ENCODE peak calls at places on chromosomes 2 and 18, in four cellular contexts. One of them, this sample, is unnamed.

GRCh38 chr2:24978661-24979060 is 6.9 kb upstream of the DNAJC27 start:
- DNase-seq in stomach: no peak
- DNase-seq in prostate gland: no peak
- DNase-seq in esophagus muscularis mucosa: no peak
- DNase-seq in this sample: no peak

GRCh38 chr18:9101730-9102390 is 639 bp upstream of the NDUFV2 start:
- DNase-seq in prostate gland: no peak
- DNase-seq in stomach: no peak
- DNase-seq in esophagus muscularis mucosa: no peak
- DNase-seq in this sample: peak

GRCh38 chr2:121052507-121052906 is 232.5 kb downstream of the TFCP2L1 start:
- DNase-seq in stomach: no peak
- DNase-seq in esophagus muscularis mucosa: no peak
- DNase-seq in prostate gland: no peak
- DNase-seq in this sample: no peak

GRCh38 chr2:48448274-48449061 is 81.5 kb upstream of the STON1 start:
- DNase-seq in stomach: no peak
- DNase-seq in prostate gland: peak
- DNase-seq in esophagus muscularis mucosa: no peak
- DNase-seq in this sample: no peak

GRCh38 chr18:51051105-51051712 is 21.2 kb downstream of the SMAD4 start:
- DNase-seq in prostate gland: peak
- DNase-seq in esophagus muscularis mucosa: no peak
- DNase-seq in stomach: no peak
- DNase-seq in this sample: no peak

GRCh38 chr2:20050104-20050711 is 1.2 kb downstream of the LAPTM4A start:
- DNase-seq in esophagus muscularis mucosa: no peak
- DNase-seq in prostate gland: peak
- DNase-seq in stomach: no peak
- DNase-seq in this sample: no peak

GRCh38 chr2:129909648-129910418 is 69.6 kb upstream of the RAB6C start:
- DNase-seq in stomach: no peak
- DNase-seq in esophagus muscularis mucosa: peak
- DNase-seq in prostate gland: no peak
- DNase-seq in this sample: no peak

GRCh38 chr18:77129150-77129551 is 3.4 kb downstream of the MBP start:
- DNase-seq in prostate gland: no peak
- DNase-seq in esophagus muscularis mucosa: no peak
- DNase-seq in stomach: no peak
- DNase-seq in this sample: no peak

GRCh38 chr18:394997-395383 is 105.5 kb downstream of the COLEC12 start:
- DNase-seq in esophagus muscularis mucosa: no peak
- DNase-seq in stomach: no peak
- DNase-seq in prostate gland: no peak
- DNase-seq in this sample: no peak

GRCh38 chr2:168456526-168457176 is 579 bp downstream of the CERS6 start:
- DNase-seq in prostate gland: peak
- DNase-seq in esophagus muscularis mucosa: no peak
- DNase-seq in stomach: peak
- DNase-seq in this sample: peak

GRCh38 chr2:215803150-215803549 is 210.2 kb downstream of the MREG start:
- DNase-seq in esophagus muscularis mucosa: no peak
- DNase-seq in stomach: no peak
- DNase-seq in prostate gland: no peak
- DNase-seq in this sample: no peak

GRCh38 chr2:120203341-120204021 is 19.7 kb downstream of the TMEM185B start:
- DNase-seq in esophagus muscularis mucosa: no peak
- DNase-seq in stomach: peak
- DNase-seq in prostate gland: no peak
- DNase-seq in this sample: no peak

GRCh38 chr2:237072067-237072931 is 13.4 kb upstream of the COPS8 start:
- DNase-seq in esophagus muscularis mucosa: peak
- DNase-seq in prostate gland: peak
- DNase-seq in stomach: peak
- DNase-seq in this sample: peak

GRCh38 chr18:79639072-79639829 is 40.4 kb upstream of the CTDP1 start:
- DNase-seq in stomach: no peak
- DNase-seq in esophagus muscularis mucosa: no peak
- DNase-seq in prostate gland: no peak
- DNase-seq in this sample: no peak

GRCh38 chr2:23434721-23435121 is 49.7 kb downstream of the KLHL29 start:
- DNase-seq in esophagus muscularis mucosa: no peak
- DNase-seq in prostate gland: no peak
- DNase-seq in stomach: peak
- DNase-seq in this sample: no peak

GRCh38 chr2:16189851-16190160 is 249.5 kb downstream of the MYCN start:
- DNase-seq in stomach: no peak
- DNase-seq in prostate gland: no peak
- DNase-seq in esophagus muscularis mucosa: no peak
- DNase-seq in this sample: no peak

GRCh38 chr18:61951396-61951795 is 58.6 kb upstream of the RNF152 start:
- DNase-seq in esophagus muscularis mucosa: peak
- DNase-seq in prostate gland: no peak
- DNase-seq in stomach: no peak
- DNase-seq in this sample: no peak

GRCh38 chr2:196176142-196176738 is 4.9 kb upstream of the STK17B start:
- DNase-seq in esophagus muscularis mucosa: no peak
- DNase-seq in stomach: peak
- DNase-seq in prostate gland: no peak
- DNase-seq in this sample: no peak

GRCh38 chr2:222142027-222142426 is 156.8 kb downstream of the PAX3 start:
- DNase-seq in stomach: no peak
- DNase-seq in prostate gland: no peak
- DNase-seq in esophagus muscularis mucosa: no peak
- DNase-seq in this sample: no peak

GRCh38 chr2:171172980-171173542 is 12.4 kb upstream of the TLK1 start:
- DNase-seq in esophagus muscularis mucosa: no peak
- DNase-seq in stomach: no peak
- DNase-seq in prostate gland: no peak
- DNase-seq in this sample: no peak

GRCh38 chr18:12325726-12326245 is 17.7 kb downstream of the TUBB6 start:
- DNase-seq in stomach: no peak
- DNase-seq in esophagus muscularis mucosa: no peak
- DNase-seq in prostate gland: no peak
- DNase-seq in this sample: no peak

GRCh38 chr18:12328179-12328823 is 20.3 kb downstream of the TUBB6 start:
- DNase-seq in prostate gland: no peak
- DNase-seq in esophagus muscularis mucosa: no peak
- DNase-seq in stomach: no peak
- DNase-seq in this sample: no peak

GRCh38 chr18:12326711-12327460 is 18.8 kb downstream of the TUBB6 start:
- DNase-seq in stomach: no peak
- DNase-seq in prostate gland: no peak
- DNase-seq in esophagus muscularis mucosa: no peak
- DNase-seq in this sample: no peak

GRCh38 chr18:12329125-12329698 is 21.2 kb downstream of the TUBB6 start:
- DNase-seq in prostate gland: no peak
- DNase-seq in esophagus muscularis mucosa: no peak
- DNase-seq in stomach: no peak
- DNase-seq in this sample: no peak

DNA sequence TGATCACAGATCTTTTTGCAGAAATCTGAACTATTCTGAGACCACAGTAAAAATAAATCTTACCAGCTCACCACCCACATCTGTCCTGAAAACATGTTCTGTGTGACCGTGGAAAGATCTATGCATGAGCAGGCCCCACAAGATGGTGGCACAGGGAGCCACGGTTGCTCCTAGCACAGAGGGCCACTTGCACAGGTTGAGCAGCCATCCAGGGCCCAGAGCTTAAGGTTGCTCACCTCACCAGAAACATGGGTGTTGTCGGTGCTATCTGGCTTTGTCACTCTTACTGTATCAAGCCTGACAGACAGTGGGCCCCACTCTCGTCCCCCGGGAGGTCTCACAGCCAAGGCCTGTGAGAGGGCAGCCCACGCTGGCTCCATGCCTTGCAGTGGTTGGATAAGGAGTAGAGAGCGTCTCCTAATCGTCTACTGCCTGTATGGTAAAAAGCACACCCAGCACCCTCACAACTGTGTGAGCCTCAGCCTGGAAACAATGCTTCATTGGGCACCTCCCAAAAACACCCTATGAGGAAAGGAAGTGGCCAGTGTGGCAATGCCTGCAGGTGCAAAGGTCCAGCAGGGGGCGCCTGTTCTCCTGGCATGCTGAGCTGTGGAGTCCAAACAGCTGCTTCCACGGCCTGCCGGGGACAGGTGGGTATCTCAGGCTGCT is 19.6 kb downstream of the TUBB6 start:
- DNase-seq in esophagus muscularis mucosa: no peak
- DNase-seq in stomach: peak
- DNase-seq in prostate gland: peak
- DNase-seq in this sample: peak
- TF ChIP-seq POLR2AphosphoS5 in esophagus muscularis mucosa: peak
- TF ChIP-seq POLR2AphosphoS5 in stomach: no peak
- TF ChIP-seq POLR2AphosphoS5 in prostate gland: no peak
- TF ChIP-seq POLR2AphosphoS5 in this sample: no peak

DNA sequence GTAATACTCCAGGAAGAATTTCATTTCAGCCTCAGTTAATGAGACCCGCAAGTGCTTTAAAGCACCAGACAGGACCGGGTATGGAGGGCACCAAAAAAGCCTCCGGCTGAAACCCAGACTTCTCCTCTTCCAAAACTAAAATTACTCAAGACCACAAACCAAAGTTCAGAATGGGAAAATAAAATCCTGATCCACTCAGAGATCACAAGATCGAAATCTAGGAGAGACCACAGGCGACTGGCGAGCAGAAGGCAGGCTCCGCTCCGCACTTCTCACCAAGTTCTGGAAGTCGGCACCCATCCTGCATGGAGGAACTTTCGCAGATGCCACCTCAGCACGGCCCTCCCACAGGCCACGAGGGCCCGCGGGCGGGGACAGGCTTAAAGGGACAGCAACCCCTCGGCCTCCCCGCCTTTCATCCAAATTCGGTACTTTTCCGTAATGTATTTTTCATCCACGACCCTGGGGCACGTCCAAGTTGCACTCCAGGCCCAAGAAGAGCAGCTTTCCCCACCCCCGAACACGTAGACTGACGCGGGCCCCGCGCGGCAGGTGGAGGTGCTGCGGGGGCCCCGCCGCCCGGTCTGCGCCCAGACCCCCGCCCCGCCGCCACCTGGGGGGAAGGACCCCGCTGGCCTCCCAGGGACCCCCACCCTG is 43.7 kb downstream of the HDLBP start:
- DNase-seq in esophagus muscularis mucosa: peak
- DNase-seq in prostate gland: peak
- DNase-seq in stomach: peak
- DNase-seq in this sample: no peak
- TF ChIP-seq POLR2A in esophagus muscularis mucosa: no peak
- TF ChIP-seq POLR2A in prostate gland: peak
- TF ChIP-seq POLR2A in stomach: no peak
- TF ChIP-seq POLR2A in this sample: no peak

DNA sequence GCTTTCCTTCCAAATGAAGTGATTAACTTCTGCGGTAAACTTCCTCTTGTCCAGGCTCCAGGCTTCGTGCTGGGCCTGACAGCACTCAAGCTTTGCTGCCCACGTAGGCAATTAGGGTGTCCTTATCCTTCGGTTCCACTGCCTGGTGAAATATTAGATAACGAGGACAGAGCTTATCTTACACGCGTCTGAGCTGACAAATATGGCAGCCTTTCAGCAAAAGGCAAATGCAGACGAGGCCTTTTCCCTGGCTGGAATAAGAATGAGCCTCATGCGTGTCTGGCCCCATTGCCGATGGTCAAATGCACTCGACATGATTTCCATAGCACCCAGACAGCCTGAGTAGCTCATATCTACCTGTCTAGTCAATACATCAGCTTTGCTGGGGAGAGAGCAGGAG is 141.5 kb downstream of the FAM210A start:
- DNase-seq in stomach: no peak
- DNase-seq in prostate gland: no peak
- DNase-seq in esophagus muscularis mucosa: no peak
- DNase-seq in this sample: no peak
- TF ChIP-seq POLR2AphosphoS5 in stomach: no peak
- TF ChIP-seq POLR2AphosphoS5 in prostate gland: no peak
- TF ChIP-seq POLR2AphosphoS5 in esophagus muscularis mucosa: no peak
- TF ChIP-seq POLR2AphosphoS5 in this sample: no peak

GRCh38 chr18:31099490-31100230 is 2.6 kb downstream of the DSC2 start:
- DNase-seq in prostate gland: no peak
- DNase-seq in stomach: no peak
- DNase-seq in esophagus muscularis mucosa: no peak
- DNase-seq in this sample: no peak

GRCh38 chr18:31102941-31103340 is 720 bp upstream of the DSC2 start:
- DNase-seq in prostate gland: no peak
- DNase-seq in esophagus muscularis mucosa: no peak
- DNase-seq in stomach: no peak
- DNase-seq in this sample: no peak

GRCh38 chr18:31100598-31101147 is 1.5 kb downstream of the DSC2 start:
- DNase-seq in stomach: no peak
- DNase-seq in prostate gland: peak
- DNase-seq in esophagus muscularis mucosa: no peak
- DNase-seq in this sample: no peak

GRCh38 chr18:31102020-31102684 is at the start of gene DSC2:
- DNase-seq in prostate gland: peak
- DNase-seq in esophagus muscularis mucosa: no peak
- DNase-seq in stomach: peak
- DNase-seq in this sample: no peak

GRCh38 chr18:31101148-31102019 is 837 bp downstream of the DSC2 start:
- DNase-seq in esophagus muscularis mucosa: no peak
- DNase-seq in stomach: peak
- DNase-seq in prostate gland: peak
- DNase-seq in this sample: no peak
- TF ChIP-seq POLR2A in esophagus muscularis mucosa: no peak
- TF ChIP-seq POLR2A in stomach: no peak
- TF ChIP-seq POLR2A in prostate gland: peak
- TF ChIP-seq POLR2A in this sample: no peak

GRCh38 chr2:11465485-11466306 is at the start of gene E2F6:
- DNase-seq in stomach: peak
- DNase-seq in prostate gland: peak
- DNase-seq in esophagus muscularis mucosa: peak
- DNase-seq in this sample: peak
- TF ChIP-seq POLR2AphosphoS5 in stomach: peak
- TF ChIP-seq POLR2AphosphoS5 in prostate gland: peak
- TF ChIP-seq POLR2AphosphoS5 in esophagus muscularis mucosa: peak
- TF ChIP-seq POLR2AphosphoS5 in this sample: peak